ENCODE peak calls at places on chromosomes 1 and 21, in seven cellular contexts. O is left kidney; W is mesenchymal stem cell; X is fibroblast of pulmonary artery; J is naive thymus-derived CD8-positive, alpha-beta T cell; A is pons; L is psoas muscle. N is an unnamed sample.

GRCh38 chr1:88595355-88595754 is 88.7 kb upstream of the PKN2 start:
- DNase-seq in L (no peak), O (peak; percentile 21), W (peak; percentile 61), J (no peak), X (peak; percentile 73), A (no peak), N (peak; percentile 5)

GRCh38 chr1:231799363-231799986 is 172.9 kb downstream of the DISC1 start:
- DNase-seq in L (peak; percentile 44), W (peak; percentile 16), X (peak; percentile 83), O (peak; percentile 82), A (no peak), J (no peak), N (no peak)

GRCh38 chr21:25636727-25637126 is 2.3 kb upstream of the JAM2 start:
- DNase-seq in X (no peak), W (no peak), O (no peak), J (no peak), L (no peak), A (no peak), N (no peak)

GRCh38 chr1:179026813-179027664 is 1.3 kb downstream of the FAM20B start:
- DNase-seq in A (no peak), W (no peak), O (no peak), J (no peak), X (no peak), L (no peak), N (peak; percentile 38)

GRCh38 chr1:38071530-38072266 is 25.1 kb upstream of the POU3F1 start:
- DNase-seq in J (no peak), X (peak; percentile 60), L (no peak), O (peak; percentile 48), W (peak; percentile 46), A (no peak), N (peak; percentile 87)

GRCh38 chr1:8813016-8813763 is 4.2 kb downstream of the RERE start:
- DNase-seq in W (no peak), X (peak; percentile 45), J (no peak), L (no peak), A (peak; percentile 25), O (no peak), N (no peak)

GRCh38 chr1:116826818-116827606 is 72.8 kb downstream of the CD2 start:
- DNase-seq in A (no peak), J (no peak), O (no peak), X (peak; percentile 67), W (peak; percentile 68), L (no peak), N (peak; percentile 71)

GRCh38 chr1:19251305-19252196 is at the start of the genes EMC1 and MRTO4:
- DNase-seq in J (peak; percentile 73), O (peak; percentile 95), A (peak; percentile 65), X (peak; percentile 77), L (peak; percentile 93), W (peak; percentile 89), N (peak; percentile 85)

GRCh38 chr1:188463919-188464318 is 1635.2 kb downstream of the PLA2G4A start:
- DNase-seq in O (no peak), X (no peak), L (no peak), J (no peak), W (no peak), A (no peak), N (peak; percentile 19)

GRCh38 chr1:151485685-151486255 is 25.4 kb upstream of the CGN start:
- DNase-seq in O (no peak), J (no peak), W (no peak), X (peak; percentile 53), A (no peak), L (no peak), N (no peak)

GRCh38 chr1:110019790-110020189 is 14.6 kb upstream of the STRIP1 start:
- DNase-seq in X (no peak), L (no peak), O (no peak), W (no peak), J (no peak), A (peak; percentile 58), N (no peak)

GRCh38 chr1:173405758-173406344 is 71.3 kb upstream of the PRDX6 start:
- DNase-seq in J (no peak), O (no peak), W (peak; percentile 56), L (no peak), A (no peak), X (peak; percentile 50), N (no peak)

GRCh38 chr1:29305943-29306342 is 69.6 kb downstream of the PTPRU start:
- DNase-seq in W (no peak), O (no peak), J (no peak), X (peak; percentile 4), A (no peak), L (no peak), N (no peak)

GRCh38 chr1:215710340-215710971 is 143.4 kb downstream of the KCTD3 start:
- DNase-seq in J (no peak), W (peak; percentile 56), A (peak; percentile 31), L (no peak), O (peak; percentile 50), X (peak; percentile 65), N (peak; percentile 95)

GRCh38 chr1:33410091-33410701 is 20.7 kb downstream of the PHC2 start:
- DNase-seq in A (peak; percentile 77), X (peak; percentile 53), W (peak; percentile 55), O (no peak), J (no peak), L (no peak), N (peak; percentile 68)

GRCh38 chr1:220817907-220818306 is 31.2 kb downstream of the MTARC1 start:
- DNase-seq in L (no peak), X (no peak), W (peak; percentile 85), A (no peak), O (no peak), J (no peak), N (no peak)

GRCh38 chr1:231104917-231105316 is 56.9 kb upstream of the TRIM67 start:
- DNase-seq in O (no peak), L (no peak), W (no peak), J (no peak), A (no peak), X (no peak), N (no peak)

GRCh38 chr1:30111431-30111830 is 612.0 kb downstream of the MATN1 start:
- DNase-seq in J (no peak), X (peak; percentile 52), L (no peak), O (peak; percentile 76), W (peak; percentile 33), A (peak; percentile 51), N (peak; percentile 60)

GRCh38 chr1:116873680-116874271 is 35.9 kb upstream of the PTGFRN start:
- DNase-seq in W (no peak), A (no peak), J (no peak), O (no peak), L (no peak), X (peak; percentile 56), N (peak; percentile 67)

GRCh38 chr1:210123383-210123782 is 109.2 kb upstream of the SERTAD4 start:
- DNase-seq in O (no peak), L (no peak), A (no peak), J (no peak), X (no peak), W (peak; percentile 24), N (no peak)

GRCh38 chr1:218624051-218624450 is 278.9 kb downstream of the TGFB2 start:
- DNase-seq in X (peak; percentile 16), W (no peak), L (no peak), O (no peak), A (no peak), J (no peak), N (no peak)

GRCh38 chr1:226972931-226973330 is 32.8 kb downstream of the COQ8A start:
- DNase-seq in J (no peak), L (peak; percentile 75), W (no peak), A (no peak), X (no peak), O (no peak), N (no peak)

GRCh38 chr1:69320679-69321310 is 246.9 kb upstream of the LRRC7 start:
- DNase-seq in L (no peak), X (no peak), A (no peak), O (no peak), W (no peak), J (no peak), N (no peak)

GRCh38 chr21:45209046-45209445 is 78.6 kb downstream of the POFUT2 start:
- DNase-seq in O (no peak), A (no peak), L (no peak), X (peak; percentile 71), J (no peak), W (peak; percentile 88), N (no peak)

GRCh38 chr1:68213843-68214242 is 18.5 kb downstream of the WLS start:
- DNase-seq in J (no peak), W (peak; percentile 95), X (peak; percentile 88), L (peak; percentile 88), O (peak; percentile 34), A (no peak), N (peak; percentile 59)

GRCh38 chr1:29370067-29370466 is 133.7 kb downstream of the PTPRU start:
- DNase-seq in L (no peak), A (no peak), W (no peak), X (no peak), O (no peak), J (no peak), N (peak; percentile 6)

GRCh38 chr1:25796807-25797458 is 3.1 kb upstream of the SELENON start:
- DNase-seq in A (peak; percentile 78), W (peak; percentile 75), O (peak; percentile 92), X (peak; percentile 82), J (peak; percentile 74), L (peak; percentile 92), N (peak; percentile 89)

GRCh38 chr1:97488505-97488904 is 432.3 kb downstream of the DPYD start:
- DNase-seq in O (no peak), L (no peak), W (no peak), X (no peak), A (no peak), J (no peak), N (peak; percentile 8)